ENCODE peak calls at places on chromosomes 1 and 21, in five cellular contexts. One of them, this sample, is unnamed. For H3K4me1, the result is how much of the 10 kb centered on the place peaks cover.

GRCh38 chr1:44640178-44640865 is 34.0 kb downstream of the TMEM53 start:
- DNase-seq in sigmoid colon: no peak
- DNase-seq in GM23338: peak
- DNase-seq in stomach: no peak
- DNase-seq in K562: no peak
- DNase-seq in this sample: no peak

GRCh38 chr1:98662354-98662665 is 789 bp downstream of the SNX7 start:
- DNase-seq in GM23338: no peak
- DNase-seq in K562: no peak
- DNase-seq in sigmoid colon: no peak
- DNase-seq in stomach: no peak
- DNase-seq in this sample: no peak

GRCh38 chr1:27577504-27578188 is 26.3 kb downstream of the AHDC1 start:
- DNase-seq in GM23338: no peak
- DNase-seq in sigmoid colon: peak
- DNase-seq in K562: no peak
- DNase-seq in stomach: no peak
- DNase-seq in this sample: no peak

GRCh38 chr1:160853014-160853413 is 9.7 kb downstream of the CD244 start:
- DNase-seq in sigmoid colon: no peak
- DNase-seq in stomach: no peak
- DNase-seq in K562: no peak
- DNase-seq in GM23338: no peak
- DNase-seq in this sample: no peak

GRCh38 chr1:198619375-198620140 is 19.3 kb upstream of the PTPRC start:
- DNase-seq in sigmoid colon: no peak
- DNase-seq in GM23338: no peak
- DNase-seq in stomach: no peak
- DNase-seq in K562: no peak
- DNase-seq in this sample: no peak

GRCh38 chr1:247295746-247296145 is 35.9 kb downstream of the ZNF496 start:
- DNase-seq in stomach: no peak
- DNase-seq in sigmoid colon: no peak
- DNase-seq in K562: no peak
- DNase-seq in GM23338: no peak
- DNase-seq in this sample: no peak

GRCh38 chr21:34693192-34693810 is 24.5 kb downstream of the CLIC6 start:
- DNase-seq in stomach: peak
- DNase-seq in K562: peak
- DNase-seq in GM23338: peak
- DNase-seq in sigmoid colon: no peak
- DNase-seq in this sample: no peak

GRCh38 chr21:18959817-18960216 is 556.2 kb upstream of the TMPRSS15 start:
- DNase-seq in sigmoid colon: no peak
- DNase-seq in K562: no peak
- DNase-seq in GM23338: no peak
- DNase-seq in stomach: no peak
- DNase-seq in this sample: no peak

GRCh38 chr1:197928849-197929336 is 11.7 kb downstream of the LHX9 start:
- DNase-seq in K562: peak
- DNase-seq in stomach: no peak
- DNase-seq in GM23338: peak
- DNase-seq in sigmoid colon: no peak
- DNase-seq in this sample: no peak

GRCh38 chr1:79079770-79080169 is 73.2 kb upstream of the ADGRL4 start:
- DNase-seq in K562: no peak
- DNase-seq in GM23338: peak
- DNase-seq in stomach: no peak
- DNase-seq in sigmoid colon: no peak
- DNase-seq in this sample: no peak

GRCh38 chr1:43366179-43366578 is 1.6 kb downstream of the ELOVL1 start:
- DNase-seq in GM23338: peak
- DNase-seq in stomach: peak
- DNase-seq in sigmoid colon: no peak
- DNase-seq in K562: peak
- DNase-seq in this sample: peak

GRCh38 chr1:98461873-98462385 is 199.6 kb upstream of the SNX7 start:
- DNase-seq in GM23338: no peak
- DNase-seq in sigmoid colon: no peak
- DNase-seq in K562: no peak
- DNase-seq in stomach: no peak
- DNase-seq in this sample: no peak

GRCh38 chr1:192439373-192440025 is 122.7 kb downstream of the RGS21 start:
- DNase-seq in stomach: no peak
- DNase-seq in GM23338: no peak
- DNase-seq in K562: no peak
- DNase-seq in sigmoid colon: no peak
- DNase-seq in this sample: no peak

GRCh38 chr1:3687509-3687908 is 35.2 kb downstream of the TP73 start:
- DNase-seq in sigmoid colon: no peak
- DNase-seq in stomach: no peak
- DNase-seq in GM23338: peak
- DNase-seq in K562: peak
- DNase-seq in this sample: no peak

GRCh38 chr1:24020470-24020869 is 40.3 kb upstream of the SRSF10 start:
- DNase-seq in stomach: no peak
- DNase-seq in GM23338: no peak
- DNase-seq in K562: no peak
- DNase-seq in sigmoid colon: no peak
- DNase-seq in this sample: no peak

GRCh38 chr1:30323841-30324240 is 399.5 kb downstream of the MATN1 start:
- DNase-seq in GM23338: no peak
- DNase-seq in sigmoid colon: no peak
- DNase-seq in stomach: peak
- DNase-seq in K562: no peak
- DNase-seq in this sample: no peak

GRCh38 chr1:74652711-74653131 is 20.9 kb downstream of the ERICH3 start:
- DNase-seq in sigmoid colon: no peak
- DNase-seq in GM23338: peak
- DNase-seq in K562: no peak
- DNase-seq in stomach: no peak
- DNase-seq in this sample: peak

GRCh38 chr1:183165456-183165855 is 20.6 kb upstream of the LAMC2 start:
- DNase-seq in sigmoid colon: no peak
- DNase-seq in stomach: no peak
- DNase-seq in K562: no peak
- DNase-seq in GM23338: peak
- DNase-seq in this sample: no peak

GRCh38 chr21:36210779-36211659 is 54.4 kb downstream of the DOP1B start:
- DNase-seq in stomach: no peak
- DNase-seq in K562: no peak
- DNase-seq in sigmoid colon: no peak
- DNase-seq in GM23338: peak
- DNase-seq in this sample: peak

GRCh38 chr21:42079939-42080787 is 9.0 kb downstream of the UMODL1 start:
- DNase-seq in stomach: no peak
- DNase-seq in K562: no peak
- DNase-seq in GM23338: no peak
- DNase-seq in sigmoid colon: no peak
- DNase-seq in this sample: peak

GRCh38 chr1:220879090-220879508 is at the start of gene HLX:
- DNase-seq in stomach: peak
- DNase-seq in sigmoid colon: peak
- DNase-seq in GM23338: peak
- DNase-seq in K562: peak
- DNase-seq in this sample: peak

GRCh38 chr1:33147997-33148314 is 33.9 kb downstream of the TRIM62 start:
- DNase-seq in K562: peak
- DNase-seq in stomach: no peak
- DNase-seq in sigmoid colon: no peak
- DNase-seq in GM23338: peak
- DNase-seq in this sample: no peak

GRCh38 chr21:16072692-16073091 is 342.9 kb downstream of the USP25 start:
- DNase-seq in K562: no peak
- DNase-seq in GM23338: no peak
- DNase-seq in sigmoid colon: peak
- DNase-seq in stomach: no peak
- DNase-seq in this sample: no peak

GRCh38 chr1:81549588-81550127 is 251.1 kb upstream of the ADGRL2 start:
- DNase-seq in K562: no peak
- DNase-seq in GM23338: peak
- DNase-seq in stomach: no peak
- DNase-seq in sigmoid colon: no peak
- DNase-seq in this sample: no peak

GRCh38 chr1:44072204-44072603 is 40.9 kb upstream of the SLC6A9 start:
- DNase-seq in K562: peak
- DNase-seq in sigmoid colon: no peak
- DNase-seq in stomach: no peak
- DNase-seq in GM23338: no peak
- DNase-seq in this sample: no peak

GRCh38 chr1:184085667-184086066 is 34.1 kb downstream of the TSEN15 start:
- DNase-seq in stomach: no peak
- DNase-seq in GM23338: no peak
- DNase-seq in K562: no peak
- DNase-seq in sigmoid colon: no peak
- DNase-seq in this sample: no peak

GRCh38 chr1:172359531-172359991 is 60.9 kb upstream of the C1orf105 start:
- DNase-seq in GM23338: no peak
- DNase-seq in K562: no peak
- DNase-seq in stomach: no peak
- DNase-seq in sigmoid colon: no peak
- DNase-seq in this sample: no peak

GRCh38 chr1:68036946-68037345 is 13.5 kb downstream of the DIRAS3 start:
- DNase-seq in GM23338: no peak
- DNase-seq in K562: no peak
- DNase-seq in sigmoid colon: no peak
- DNase-seq in stomach: no peak
- DNase-seq in this sample: no peak

GRCh38 chr1:25232027-25232865 is at the start of gene SYF2:
- DNase-seq in GM23338: peak
- DNase-seq in stomach: peak
- DNase-seq in K562: peak
- DNase-seq in sigmoid colon: peak
- DNase-seq in this sample: peak
- TF ChIP-seq POLR2AphosphoS5 in GM23338: peak
- TF ChIP-seq POLR2AphosphoS5 in stomach: peak
- TF ChIP-seq POLR2AphosphoS5 in K562: peak
- TF ChIP-seq POLR2AphosphoS5 in sigmoid colon: peak
- TF ChIP-seq POLR2AphosphoS5 in this sample: peak

DNA sequence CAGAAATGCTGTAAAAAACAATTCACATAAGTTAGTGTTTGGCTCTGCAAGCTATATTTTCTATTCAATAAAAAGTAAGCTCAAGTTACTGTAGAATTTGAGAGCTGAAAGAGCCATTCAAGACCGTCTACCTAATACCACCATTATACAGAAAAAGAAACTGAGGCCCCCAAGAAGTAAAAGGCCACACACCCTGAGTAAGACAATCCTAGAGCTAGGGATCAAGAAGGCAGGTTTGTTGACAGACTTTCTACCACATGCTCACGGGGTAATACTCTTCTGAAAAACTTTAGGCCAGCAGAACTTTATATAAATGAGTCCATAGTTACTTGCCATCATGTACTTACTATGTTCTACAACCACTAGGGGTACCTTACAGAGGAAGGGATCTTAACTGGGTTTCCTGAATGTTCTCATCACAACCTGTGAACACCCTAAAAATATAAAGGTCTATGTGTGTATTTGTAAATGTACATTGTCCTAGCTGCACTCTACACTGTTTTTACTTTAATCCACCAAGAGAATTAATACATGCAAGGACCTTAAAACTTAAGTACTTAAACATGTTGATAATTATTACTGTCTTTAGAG is 2.7 kb downstream of the PSMG1 start:
- DNase-seq in stomach: no peak
- DNase-seq in K562: no peak
- DNase-seq in GM23338: peak
- DNase-seq in sigmoid colon: no peak
- DNase-seq in this sample: no peak
- TF ChIP-seq CTCF in stomach: no peak
- TF ChIP-seq CTCF in K562: peak
- TF ChIP-seq CTCF in GM23338: no peak
- TF ChIP-seq CTCF in sigmoid colon: no peak
- TF ChIP-seq CTCF in this sample: no peak

DNA sequence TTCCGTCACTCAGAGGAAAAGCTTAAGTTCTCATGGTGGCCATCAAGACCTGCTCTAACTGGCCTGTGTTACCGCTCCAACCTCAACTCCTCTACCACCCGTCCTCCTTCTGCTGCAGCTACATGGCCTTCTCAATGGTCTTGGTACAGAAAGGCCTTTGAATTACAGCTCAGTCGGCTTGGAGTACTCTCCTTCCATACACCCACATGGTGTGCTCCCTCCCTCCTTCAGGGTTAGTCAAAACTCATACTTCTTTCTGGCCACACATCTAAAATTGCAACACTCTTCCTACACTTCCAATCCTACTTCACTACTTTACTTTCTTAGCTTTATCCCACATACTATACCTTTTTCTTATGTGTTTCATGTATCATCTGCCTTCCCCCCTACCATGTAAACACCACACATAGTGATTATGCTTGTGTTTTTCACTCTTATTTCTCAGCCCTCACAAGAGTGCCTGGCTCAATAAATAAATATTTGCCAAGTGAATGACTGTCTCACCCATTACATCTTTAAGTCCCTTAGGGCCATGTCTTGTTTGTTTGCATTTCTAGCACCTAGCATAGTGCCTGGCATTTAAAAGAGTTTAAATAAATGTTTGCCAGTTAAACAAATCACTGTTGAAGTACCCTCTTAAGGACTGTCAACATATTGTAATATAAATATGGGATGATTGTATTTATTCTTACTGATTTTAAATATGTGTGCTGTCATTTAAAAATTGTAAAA is 37.6 kb upstream of the HMCN1 start:
- DNase-seq in stomach: no peak
- DNase-seq in GM23338: no peak
- DNase-seq in sigmoid colon: no peak
- DNase-seq in K562: no peak
- DNase-seq in this sample: no peak
- H3K4me1 ChIP-seq in stomach: under half
- H3K4me1 ChIP-seq in GM23338: under half
- H3K4me1 ChIP-seq in sigmoid colon: under half
- H3K4me1 ChIP-seq in K562: under half
- H3K4me1 ChIP-seq in this sample: under half

GRCh38 chr1:25898223-25899015 is 7.8 kb downstream of the STMN1 start:
- DNase-seq in GM23338: no peak
- DNase-seq in stomach: no peak
- DNase-seq in K562: no peak
- DNase-seq in sigmoid colon: peak
- DNase-seq in this sample: no peak
- TF ChIP-seq POLR2AphosphoS5 in GM23338: peak
- TF ChIP-seq POLR2AphosphoS5 in stomach: no peak
- TF ChIP-seq POLR2AphosphoS5 in K562: no peak
- TF ChIP-seq POLR2AphosphoS5 in sigmoid colon: no peak
- TF ChIP-seq POLR2AphosphoS5 in this sample: no peak